ENCODE peak calls at places on chromosomes 7 and 10, in seven cellular contexts. One of them, this sample, is unnamed.

GRCh38 chr7:135704698-135705097 is 23.3 kb downstream of the SLC13A4 start:
- DNase-seq in mesendoderm: no peak
- DNase-seq in IMR-90: no peak
- DNase-seq in trophoblast cell: no peak
- DNase-seq in H1: no peak
- DNase-seq in neuronal stem cell: no peak
- DNase-seq in mesenchymal stem cell: no peak
- DNase-seq in this sample: no peak

GRCh38 chr7:17646181-17646956 is 293.9 kb downstream of the SNX13 start:
- DNase-seq in mesendoderm: no peak
- DNase-seq in IMR-90: peak; percentile 66
- DNase-seq in trophoblast cell: no peak
- DNase-seq in H1: no peak
- DNase-seq in neuronal stem cell: no peak
- DNase-seq in mesenchymal stem cell: peak; percentile 60
- DNase-seq in this sample: no peak

GRCh38 chr7:27128776-27129728 is 1.5 kb downstream of the HOXA4 start:
- DNase-seq in mesendoderm: no peak
- DNase-seq in IMR-90: no peak
- DNase-seq in trophoblast cell: no peak
- DNase-seq in H1: peak; percentile 52
- DNase-seq in neuronal stem cell: no peak
- DNase-seq in mesenchymal stem cell: no peak
- DNase-seq in this sample: no peak

GRCh38 chr7:76020031-76020714 is 25.8 kb upstream of the TMEM120A start:
- DNase-seq in mesendoderm: peak; percentile 73
- DNase-seq in IMR-90: peak; percentile 54
- DNase-seq in trophoblast cell: peak; percentile 66
- DNase-seq in H1: peak; percentile 90
- DNase-seq in neuronal stem cell: peak; percentile 73
- DNase-seq in mesenchymal stem cell: peak; percentile 70
- DNase-seq in this sample: peak; percentile 71

GRCh38 chr7:28626191-28626590 is 213.9 kb downstream of the CREB5 start:
- DNase-seq in mesendoderm: no peak
- DNase-seq in IMR-90: no peak
- DNase-seq in trophoblast cell: no peak
- DNase-seq in H1: no peak
- DNase-seq in neuronal stem cell: no peak
- DNase-seq in mesenchymal stem cell: no peak
- DNase-seq in this sample: no peak

GRCh38 chr7:22842383-22842903 is 19.8 kb upstream of the TOMM7 start:
- DNase-seq in mesendoderm: peak; percentile 78
- DNase-seq in IMR-90: no peak
- DNase-seq in trophoblast cell: no peak
- DNase-seq in H1: no peak
- DNase-seq in neuronal stem cell: no peak
- DNase-seq in mesenchymal stem cell: no peak
- DNase-seq in this sample: no peak

GRCh38 chr10:119020627-119020946 is 8.9 kb upstream of the NANOS1 start:
- DNase-seq in mesendoderm: no peak
- DNase-seq in IMR-90: peak; percentile 24
- DNase-seq in trophoblast cell: no peak
- DNase-seq in H1: no peak
- DNase-seq in neuronal stem cell: no peak
- DNase-seq in mesenchymal stem cell: no peak
- DNase-seq in this sample: no peak

GRCh38 chr10:126663328-126663727 is 7.2 kb downstream of the C10orf90 start:
- DNase-seq in mesendoderm: no peak
- DNase-seq in IMR-90: no peak
- DNase-seq in trophoblast cell: no peak
- DNase-seq in H1: no peak
- DNase-seq in neuronal stem cell: no peak
- DNase-seq in mesenchymal stem cell: peak; percentile 100
- DNase-seq in this sample: no peak

GRCh38 chr7:129535896-129536295 is 33.6 kb downstream of the SMKR1 start:
- DNase-seq in mesendoderm: no peak
- DNase-seq in IMR-90: no peak
- DNase-seq in trophoblast cell: no peak
- DNase-seq in H1: no peak
- DNase-seq in neuronal stem cell: no peak
- DNase-seq in mesenchymal stem cell: no peak
- DNase-seq in this sample: no peak

GRCh38 chr7:25752967-25753791 is 398.8 kb upstream of the NFE2L3 start:
- DNase-seq in mesendoderm: peak; percentile 65
- DNase-seq in IMR-90: no peak
- DNase-seq in trophoblast cell: peak; percentile 32
- DNase-seq in H1: no peak
- DNase-seq in neuronal stem cell: peak; percentile 86
- DNase-seq in mesenchymal stem cell: no peak
- DNase-seq in this sample: peak; percentile 51

GRCh38 chr10:104622175-104622574 is 18.9 kb upstream of the SORCS3 start:
- DNase-seq in mesendoderm: peak; percentile 39
- DNase-seq in IMR-90: no peak
- DNase-seq in trophoblast cell: no peak
- DNase-seq in H1: no peak
- DNase-seq in neuronal stem cell: no peak
- DNase-seq in mesenchymal stem cell: no peak
- DNase-seq in this sample: no peak

GRCh38 chr7:48108959-48109847 is 20.1 kb downstream of the UPP1 start:
- DNase-seq in mesendoderm: no peak
- DNase-seq in IMR-90: no peak
- DNase-seq in trophoblast cell: no peak
- DNase-seq in H1: no peak
- DNase-seq in neuronal stem cell: no peak
- DNase-seq in mesenchymal stem cell: no peak
- DNase-seq in this sample: no peak

GRCh38 chr7:18508441-18509427 is 13.2 kb downstream of the HDAC9 start:
- DNase-seq in mesendoderm: peak; percentile 94
- DNase-seq in IMR-90: peak; percentile 98
- DNase-seq in trophoblast cell: peak; percentile 2
- DNase-seq in H1: no peak
- DNase-seq in neuronal stem cell: no peak
- DNase-seq in mesenchymal stem cell: peak; percentile 97
- DNase-seq in this sample: no peak

GRCh38 chr7:139360210-139360947 is 685 bp downstream of the LUC7L2 start:
- DNase-seq in mesendoderm: peak; percentile 99
- DNase-seq in IMR-90: peak; percentile 89
- DNase-seq in trophoblast cell: peak; percentile 89
- DNase-seq in H1: peak; percentile 99
- DNase-seq in neuronal stem cell: peak; percentile 94
- DNase-seq in mesenchymal stem cell: peak; percentile 95
- DNase-seq in this sample: peak; percentile 99

GRCh38 chr7:83648464-83649241 is at the start of gene SEMA3E:
- DNase-seq in mesendoderm: peak; percentile 96
- DNase-seq in IMR-90: peak; percentile 35
- DNase-seq in trophoblast cell: peak; percentile 18
- DNase-seq in H1: peak; percentile 54
- DNase-seq in neuronal stem cell: peak; percentile 33
- DNase-seq in mesenchymal stem cell: peak; percentile 83
- DNase-seq in this sample: peak; percentile 65

GRCh38 chr7:415646-416525 is 103.8 kb downstream of the PDGFA start:
- DNase-seq in mesendoderm: no peak
- DNase-seq in IMR-90: no peak
- DNase-seq in trophoblast cell: no peak
- DNase-seq in H1: peak; percentile 44
- DNase-seq in neuronal stem cell: no peak
- DNase-seq in mesenchymal stem cell: no peak
- DNase-seq in this sample: peak; percentile 24

GRCh38 chr7:99201027-99201426 is 6.9 kb downstream of the KPNA7 start:
- DNase-seq in mesendoderm: no peak
- DNase-seq in IMR-90: peak; percentile 93
- DNase-seq in trophoblast cell: peak; percentile 89
- DNase-seq in H1: no peak
- DNase-seq in neuronal stem cell: no peak
- DNase-seq in mesenchymal stem cell: peak; percentile 77
- DNase-seq in this sample: no peak

GRCh38 chr7:24456526-24457214 is 116.6 kb upstream of the PALS2 start:
- DNase-seq in mesendoderm: no peak
- DNase-seq in IMR-90: no peak
- DNase-seq in trophoblast cell: no peak
- DNase-seq in H1: no peak
- DNase-seq in neuronal stem cell: no peak
- DNase-seq in mesenchymal stem cell: peak; percentile 29
- DNase-seq in this sample: no peak

GRCh38 chr10:69499726-69500689 is 48.7 kb downstream of the TSPAN15 start:
- DNase-seq in mesendoderm: no peak
- DNase-seq in IMR-90: no peak
- DNase-seq in trophoblast cell: no peak
- DNase-seq in H1: no peak
- DNase-seq in neuronal stem cell: no peak
- DNase-seq in mesenchymal stem cell: no peak
- DNase-seq in this sample: no peak

GRCh38 chr7:155738652-155739537 is 73.4 kb downstream of the SHH start:
- DNase-seq in mesendoderm: peak; percentile 73
- DNase-seq in IMR-90: peak; percentile 76
- DNase-seq in trophoblast cell: peak; percentile 59
- DNase-seq in H1: no peak
- DNase-seq in neuronal stem cell: peak; percentile 30
- DNase-seq in mesenchymal stem cell: peak; percentile 74
- DNase-seq in this sample: peak; percentile 57

GRCh38 chr7:155737590-155737989 is 74.7 kb downstream of the SHH start:
- DNase-seq in mesendoderm: no peak
- DNase-seq in IMR-90: no peak
- DNase-seq in trophoblast cell: no peak
- DNase-seq in H1: no peak
- DNase-seq in neuronal stem cell: no peak
- DNase-seq in mesenchymal stem cell: no peak
- DNase-seq in this sample: no peak

GRCh38 chr7:155735442-155736118 is 76.7 kb downstream of the SHH start:
- DNase-seq in mesendoderm: no peak
- DNase-seq in IMR-90: no peak
- DNase-seq in trophoblast cell: no peak
- DNase-seq in H1: no peak
- DNase-seq in neuronal stem cell: no peak
- DNase-seq in mesenchymal stem cell: no peak
- DNase-seq in this sample: no peak

GRCh38 chr7:155739538-155740140 is 72.6 kb downstream of the SHH start:
- DNase-seq in mesendoderm: no peak
- DNase-seq in IMR-90: no peak
- DNase-seq in trophoblast cell: no peak
- DNase-seq in H1: no peak
- DNase-seq in neuronal stem cell: no peak
- DNase-seq in mesenchymal stem cell: no peak
- DNase-seq in this sample: no peak

DNA sequence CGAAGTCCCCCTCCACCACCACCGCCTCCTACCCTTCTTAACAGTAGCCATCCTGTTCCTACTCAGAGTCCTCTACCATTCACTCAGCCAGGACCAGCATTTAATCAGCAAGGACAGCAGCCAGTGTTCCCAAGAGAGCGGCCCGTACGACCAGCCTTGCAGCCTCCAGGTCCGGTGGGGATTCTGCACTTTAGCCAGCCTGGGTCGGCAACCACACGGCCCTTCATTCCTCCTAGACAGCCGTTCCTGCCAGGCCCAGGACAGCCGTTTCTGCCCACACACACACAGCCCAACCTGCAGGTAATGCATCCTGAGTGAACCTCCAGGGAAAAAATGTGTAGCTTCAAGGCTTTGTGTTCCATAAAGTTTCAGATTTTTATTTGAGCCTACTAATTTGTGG is 74.2 kb downstream of the SHH start:
- DNase-seq in mesendoderm: no peak
- DNase-seq in IMR-90: no peak
- DNase-seq in trophoblast cell: no peak
- DNase-seq in H1: no peak
- DNase-seq in neuronal stem cell: no peak
- DNase-seq in mesenchymal stem cell: no peak
- DNase-seq in this sample: no peak
- H3K4ac ChIP-seq in mesendoderm: no peak overlapping the region
- H3K4ac ChIP-seq in IMR-90: no peak overlapping the region
- H3K4ac ChIP-seq in trophoblast cell: no peak overlapping the region
- H3K4ac ChIP-seq in H1: no peak overlapping the region
- H3K4ac ChIP-seq in neuronal stem cell: no peak overlapping the region
- H3K4ac ChIP-seq in mesenchymal stem cell: no peak overlapping the region
- H3K4ac ChIP-seq in this sample: no peak overlapping the region

DNA sequence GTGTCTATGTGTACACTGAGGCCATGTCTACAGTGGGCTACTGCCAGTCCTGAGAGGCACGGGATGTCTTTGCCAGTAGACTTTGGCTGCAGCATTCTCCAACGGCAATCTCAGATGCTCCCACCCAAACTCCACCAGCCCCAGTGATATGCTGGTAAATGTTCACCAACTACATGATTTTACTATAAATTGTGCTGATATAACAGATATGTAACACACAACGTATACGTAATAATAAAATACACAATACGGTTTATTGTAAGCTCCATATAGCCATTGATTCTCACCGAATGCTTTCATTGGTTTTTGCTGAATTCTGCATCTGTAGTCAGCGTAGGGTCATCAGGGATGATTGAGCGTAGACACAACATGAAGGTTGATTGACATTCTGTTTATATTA is 47.3 kb upstream of the C7orf33 start:
- DNase-seq in mesendoderm: no peak
- DNase-seq in IMR-90: no peak
- DNase-seq in trophoblast cell: no peak
- DNase-seq in H1: no peak
- DNase-seq in neuronal stem cell: no peak
- DNase-seq in mesenchymal stem cell: no peak
- DNase-seq in this sample: no peak
- H3K4ac ChIP-seq in mesendoderm: no peak overlapping the region
- H3K4ac ChIP-seq in IMR-90: no peak overlapping the region
- H3K4ac ChIP-seq in trophoblast cell: no peak overlapping the region
- H3K4ac ChIP-seq in H1: no peak overlapping the region
- H3K4ac ChIP-seq in neuronal stem cell: no peak overlapping the region
- H3K4ac ChIP-seq in mesenchymal stem cell: no peak overlapping the region
- H3K4ac ChIP-seq in this sample: no peak overlapping the region

GRCh38 chr7:155778349-155778748 is 33.9 kb downstream of the SHH start:
- DNase-seq in mesendoderm: no peak
- DNase-seq in IMR-90: no peak
- DNase-seq in trophoblast cell: no peak
- DNase-seq in H1: no peak
- DNase-seq in neuronal stem cell: no peak
- DNase-seq in mesenchymal stem cell: no peak
- DNase-seq in this sample: no peak
- H3K4ac ChIP-seq in mesendoderm: no peak overlapping the region
- H3K4ac ChIP-seq in IMR-90: no peak overlapping the region
- H3K4ac ChIP-seq in trophoblast cell: no peak overlapping the region
- H3K4ac ChIP-seq in H1: no peak overlapping the region
- H3K4ac ChIP-seq in neuronal stem cell: no peak overlapping the region
- H3K4ac ChIP-seq in mesenchymal stem cell: no peak overlapping the region
- H3K4ac ChIP-seq in this sample: no peak overlapping the region

DNA sequence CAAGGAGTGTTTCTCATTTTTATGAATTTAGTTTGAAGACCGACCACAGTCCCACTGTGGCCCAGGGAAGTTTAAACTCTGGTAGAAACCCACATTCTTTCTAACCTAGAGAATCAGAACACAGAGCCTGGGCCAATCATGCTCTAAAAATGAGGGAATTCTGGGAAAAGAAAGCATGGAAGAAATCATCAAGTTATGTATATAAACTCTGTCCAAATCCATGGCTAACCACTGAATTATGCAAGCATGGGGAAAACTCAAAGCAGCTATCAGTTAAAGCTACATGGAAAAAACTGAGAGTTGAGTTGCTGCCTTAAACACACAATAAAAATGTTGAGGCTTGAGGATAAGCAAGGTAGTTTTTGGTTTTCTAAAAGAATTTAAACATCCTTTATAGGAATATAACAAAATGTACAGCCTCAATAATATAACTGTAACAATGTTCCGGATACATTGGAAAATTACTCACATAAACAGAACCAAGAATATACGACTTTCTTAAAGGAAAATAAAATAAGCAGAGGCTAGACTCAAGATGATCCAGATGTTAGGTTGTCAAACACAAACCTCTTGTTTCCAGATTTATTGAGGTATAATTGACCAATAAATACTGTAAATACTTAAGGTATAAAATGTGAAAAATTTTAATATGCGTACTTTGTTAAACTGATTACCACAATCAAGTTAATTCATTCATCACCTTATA is 311.2 kb upstream of the GNAI1 start:
- DNase-seq in mesendoderm: no peak
- DNase-seq in IMR-90: peak; percentile 74
- DNase-seq in trophoblast cell: no peak
- DNase-seq in H1: no peak
- DNase-seq in neuronal stem cell: no peak
- DNase-seq in mesenchymal stem cell: peak; percentile 77
- DNase-seq in this sample: no peak
- H3K4ac ChIP-seq in mesendoderm: no peak overlapping the region
- H3K4ac ChIP-seq in IMR-90: peak overlapping the region; percentile 3
- H3K4ac ChIP-seq in trophoblast cell: no peak overlapping the region
- H3K4ac ChIP-seq in H1: no peak overlapping the region
- H3K4ac ChIP-seq in neuronal stem cell: no peak overlapping the region
- H3K4ac ChIP-seq in mesenchymal stem cell: no peak overlapping the region
- H3K4ac ChIP-seq in this sample: no peak overlapping the region